ENCODE peak calls at places on chromosomes 16 and 17, in eight cellular contexts. B is GM12865, D is skeletal muscle cell, S is Panc1, J is small intestine, F is A549, A is psoas muscle, I is OCI-LY7. R is an unnamed sample.

GRCh38 chr16:15950167-15950854 is 895 bp downstream of the ABCC1 start:
- DNase-seq in D (no peak), F (no peak), S (no peak), I (peak; percentile 58), A (no peak), J (peak; percentile 42), B (peak; percentile 61), R (peak; percentile 30)

GRCh38 chr16:51409001-51409675 is 258.1 kb upstream of the SALL1 start:
- DNase-seq in B (no peak), I (no peak), F (no peak), A (no peak), D (peak; percentile 56), S (no peak), J (no peak), R (no peak)

GRCh38 chr16:87778476-87778829 is 12.7 kb upstream of the KLHDC4 start:
- DNase-seq in B (peak; percentile 18), A (no peak), S (no peak), D (no peak), J (no peak), F (no peak), I (peak; percentile 64), R (no peak)

GRCh38 chr16:10206215-10206614 is 24.0 kb upstream of the GRIN2A start:
- DNase-seq in S (no peak), J (no peak), F (no peak), I (no peak), A (no peak), D (no peak), B (peak; percentile 64), R (no peak)

GRCh38 chr17:79670537-79671386 is 59.9 kb upstream of the RBFOX3 start:
- DNase-seq in S (no peak), J (no peak), B (no peak), D (no peak), I (no peak), F (no peak), A (no peak), R (no peak)

GRCh38 chr16:24493859-24494258 is 45.5 kb upstream of the RBBP6 start:
- DNase-seq in D (no peak), J (no peak), F (peak; percentile 18), A (no peak), S (no peak), B (no peak), I (no peak), R (no peak)

GRCh38 chr16:9330036-9330545 is 238.6 kb downstream of the HAPSTR1 start:
- DNase-seq in J (no peak), B (no peak), I (no peak), S (no peak), F (no peak), D (no peak), A (no peak), R (no peak)

GRCh38 chr17:31581022-31581483 is 189.6 kb downstream of the RAB11FIP4 start:
- DNase-seq in F (no peak), B (no peak), D (peak; percentile 45), A (peak; percentile 78), I (no peak), S (no peak), J (no peak), R (peak; percentile 78)

GRCh38 chr17:47713980-47714689 is 18.9 kb upstream of the TBX21 start:
- DNase-seq in A (no peak), S (no peak), B (peak; percentile 48), J (no peak), I (no peak), D (no peak), F (no peak), R (no peak)

GRCh38 chr17:79905832-79906231 is 66.6 kb upstream of the CBX4 start:
- DNase-seq in F (peak; percentile 75), J (no peak), I (no peak), S (no peak), B (no peak), A (no peak), D (no peak), R (no peak)

GRCh38 chr16:11052080-11052808 is 107.9 kb downstream of the CLEC16A start:
- DNase-seq in S (no peak), A (no peak), F (no peak), J (peak; percentile 10), D (no peak), B (peak; percentile 92), I (no peak), R (no peak)

GRCh38 chr17:15884731-15885130 is 60.2 kb upstream of the ADORA2B start:
- DNase-seq in D (peak; percentile 17), A (no peak), S (no peak), I (no peak), J (no peak), B (no peak), F (no peak), R (no peak)

GRCh38 chr17:30292490-30292858 is 730 bp upstream of the BLMH start:
- DNase-seq in A (no peak), S (no peak), J (no peak), D (no peak), F (no peak), I (no peak), B (no peak), R (no peak)

GRCh38 chr16:48158296-48158695 is 2.5 kb upstream of the ABCC12 start:
- DNase-seq in S (no peak), B (peak; percentile 76), F (peak; percentile 64), I (no peak), A (no peak), J (no peak), D (peak; percentile 41), R (no peak)

GRCh38 chr17:3657874-3658783 is 10.2 kb downstream of the TAX1BP3 start:
- DNase-seq in A (no peak), B (no peak), S (no peak), I (no peak), F (no peak), D (no peak), J (no peak), R (no peak)

GRCh38 chr17:79323556-79323955 is 248.9 kb downstream of the ENGASE start:
- DNase-seq in A (no peak), S (no peak), B (no peak), F (no peak), I (no peak), D (no peak), J (no peak), R (no peak)

GRCh38 chr17:28247671-28248556 is 71.1 kb upstream of the TMEM97 start:
- DNase-seq in J (no peak), B (no peak), S (no peak), I (no peak), D (no peak), A (no peak), F (no peak), R (no peak)

DNA sequence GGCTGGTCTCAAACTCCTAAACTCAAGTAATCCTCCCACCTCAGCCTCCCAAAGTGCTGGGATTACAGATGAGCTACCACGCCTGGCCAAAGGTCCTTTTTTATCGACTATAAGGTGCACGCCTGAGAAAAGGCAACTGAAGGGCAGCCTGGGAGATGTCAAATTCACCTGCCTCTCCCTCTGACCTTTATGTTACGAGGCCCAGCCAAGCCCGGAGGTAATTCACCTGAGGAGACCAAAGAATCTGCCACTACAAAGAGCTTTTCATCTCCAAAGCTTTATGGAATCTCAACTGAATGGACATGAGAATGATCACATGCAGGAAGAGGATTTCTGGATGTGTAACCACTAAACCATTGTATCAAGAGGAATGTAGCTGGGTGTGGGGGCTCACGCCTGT is 37.2 kb downstream of the LYRM1 start:
- DNase-seq in S (no peak), B (no peak), D (no peak), F (no peak), I (no peak), J (peak; percentile 77), A (no peak), R (peak; percentile 61)
- H3K4me3 ChIP-seq in S (no peak overlapping the region), B (no peak overlapping the region), D (no peak overlapping the region), F (no peak overlapping the region), I (no peak overlapping the region), J (no peak overlapping the region), A (no peak overlapping the region), R (no peak overlapping the region)

GRCh38 chr16:73163238-73163795 is 115.4 kb upstream of the ZFHX3 start:
- DNase-seq in S (no peak), B (no peak), D (no peak), F (no peak), I (no peak), A (no peak), J (no peak), R (no peak)

GRCh38 chr16:73170587-73170986 is 122.7 kb upstream of the ZFHX3 start:
- DNase-seq in J (no peak), A (no peak), I (no peak), D (no peak), F (no peak), S (no peak), B (no peak), R (no peak)

GRCh38 chr16:73161977-73162376 is 114.0 kb upstream of the ZFHX3 start:
- DNase-seq in S (no peak), B (no peak), F (no peak), D (no peak), A (no peak), I (no peak), J (peak; percentile 71), R (no peak)

GRCh38 chr16:73166972-73167550 is 119.1 kb upstream of the ZFHX3 start:
- DNase-seq in I (no peak), F (no peak), A (no peak), B (no peak), D (no peak), J (no peak), S (no peak), R (no peak)

GRCh38 chr16:73166394-73166971 is 118.6 kb upstream of the ZFHX3 start:
- DNase-seq in F (no peak), D (no peak), B (no peak), S (no peak), J (no peak), A (no peak), I (no peak), R (no peak)
- H3K4me3 ChIP-seq in F (no peak overlapping the region), D (no peak overlapping the region), B (no peak overlapping the region), S (no peak overlapping the region), J (no peak overlapping the region), A (no peak overlapping the region), I (no peak overlapping the region), R (no peak overlapping the region)

GRCh38 chr16:77434022-77434364 is 841 bp downstream of the ADAMTS18 start:
- DNase-seq in A (no peak), D (no peak), B (no peak), J (no peak), F (no peak), I (no peak), S (no peak), R (no peak)

GRCh38 chr16:77433146-77433545 is 1.7 kb downstream of the ADAMTS18 start:
- DNase-seq in D (no peak), F (no peak), J (no peak), A (no peak), I (no peak), S (no peak), B (no peak), R (no peak)

GRCh38 chr16:77435240-77435819 is 496 bp upstream of the ADAMTS18 start:
- DNase-seq in F (no peak), B (no peak), D (no peak), S (no peak), A (no peak), J (no peak), I (no peak), R (no peak)

GRCh38 chr16:77432264-77432663 is 2.6 kb downstream of the ADAMTS18 start:
- DNase-seq in B (no peak), F (no peak), A (no peak), J (no peak), S (no peak), D (no peak), I (no peak), R (no peak)

GRCh38 chr16:77434365-77435239 is at the start of gene ADAMTS18:
- DNase-seq in I (no peak), S (no peak), B (no peak), J (no peak), D (no peak), A (no peak), F (no peak), R (no peak)
- H3K4me3 ChIP-seq in I (no peak within 1 kb of the TSS), S (no peak within 1 kb of the TSS), B (no peak within 1 kb of the TSS), J (no peak within 1 kb of the TSS), D (no peak within 1 kb of the TSS), A (no peak within 1 kb of the TSS), F (peak within 1 kb of the TSS; percentile 45), R (no peak within 1 kb of the TSS)

GRCh38 chr17:68514809-68515208 is 2.6 kb downstream of the PRKAR1A start:
- DNase-seq in D (peak; percentile 91), J (no peak), B (no peak), A (no peak), I (no peak), S (no peak), F (peak; percentile 20), R (no peak)
- H3K4me3 ChIP-seq in D (peak overlapping the region; percentile 93), J (no peak overlapping the region), B (peak overlapping the region; percentile 94), A (peak overlapping the region; percentile 90), I (peak overlapping the region; percentile 90), S (peak overlapping the region; percentile 4), F (no peak overlapping the region), R (no peak overlapping the region)

R was measured in mucosa of descending colon.